ENCODE peak calls at places on chromosomes 5 and 9, in ten cellular contexts. O is A549, H is WERI-Rb-1, B is caudate nucleus, P is IMR-90, M is foreskin keratinocyte, S is astrocyte, C is left lung, A is cardiac muscle cell, I is mammary epithelial cell. U is an unnamed sample.

GRCh38 chr5:79546782-79547428 is 33.0 kb upstream of the HOMER1 start:
- DNase-seq in B (no peak), O (no peak), P (peak; percentile 70), I (no peak), S (no peak), M (no peak), H (no peak), A (no peak), C (no peak), U (no peak)

GRCh38 chr9:136946893-136947891 is 2.1 kb downstream of the C8G start:
- DNase-seq in H (no peak), O (no peak), I (no peak), S (no peak), B (peak; percentile 38), P (no peak), A (no peak), M (no peak), C (peak; percentile 74), U (no peak)

GRCh38 chr9:135085830-135086546 is 1.5 kb upstream of the OLFM1 start:
- DNase-seq in H (peak; percentile 95), B (peak; percentile 70), C (peak; percentile 89), S (peak; percentile 11), A (peak; percentile 69), I (peak; percentile 33), M (peak; percentile 18), P (peak; percentile 43), O (peak; percentile 81), U (no peak)

GRCh38 chr5:82073179-82073578 is 101.4 kb downstream of the ATG10 start:
- DNase-seq in O (no peak), H (no peak), S (peak; percentile 48), C (no peak), A (no peak), M (no peak), I (no peak), B (no peak), P (peak; percentile 62), U (no peak)

GRCh38 chr5:102450313-102450990 is 48.3 kb downstream of the SLCO6A1 start:
- DNase-seq in H (no peak), A (no peak), B (no peak), P (no peak), S (no peak), M (peak; percentile 1), O (no peak), I (peak; percentile 15), C (peak; percentile 5), U (no peak)

GRCh38 chr9:17082343-17082742 is 52.5 kb upstream of the CNTLN start:
- DNase-seq in C (no peak), M (peak; percentile 15), H (peak; percentile 16), A (peak; percentile 62), S (peak; percentile 48), I (peak; percentile 5), P (peak; percentile 60), O (no peak), B (no peak), U (no peak)

GRCh38 chr5:112902561-112902960 is 19.5 kb downstream of the REEP5 start:
- DNase-seq in B (no peak), H (no peak), C (no peak), I (no peak), O (no peak), P (no peak), A (no peak), S (no peak), M (no peak), U (no peak)

GRCh38 chr5:78533356-78533755 is 115.2 kb downstream of the LHFPL2 start:
- DNase-seq in I (no peak), B (no peak), M (no peak), O (peak; percentile 26), S (no peak), C (no peak), H (no peak), A (no peak), P (peak; percentile 38), U (no peak)

GRCh38 chr5:96790851-96791513 is 16.8 kb downstream of the ERAP1 start:
- DNase-seq in S (peak; percentile 63), H (no peak), B (no peak), A (peak; percentile 25), O (no peak), P (peak; percentile 63), I (no peak), M (peak; percentile 37), C (no peak), U (no peak)

GRCh38 chr9:127524373-127524772 is 73.1 kb downstream of the LRSAM1 start:
- DNase-seq in S (peak; percentile 77), H (no peak), A (peak; percentile 61), M (no peak), O (no peak), I (no peak), P (peak; percentile 56), B (no peak), C (no peak), U (no peak)

GRCh38 chr5:161630948-161631347 is 54.6 kb upstream of the GABRA6 start:
- DNase-seq in B (no peak), P (no peak), A (no peak), H (no peak), M (no peak), I (no peak), C (peak; percentile 53), O (no peak), S (no peak), U (no peak)

GRCh38 chr5:57175586-57175985 is 1.7 kb downstream of the GPBP1 start:
- DNase-seq in I (peak; percentile 52), B (no peak), A (no peak), M (peak; percentile 30), P (no peak), H (no peak), S (no peak), O (no peak), C (no peak), U (no peak)

GRCh38 chr9:92468206-92468605 is 14.1 kb downstream of the ASPN start:
- DNase-seq in O (no peak), S (peak; percentile 49), M (peak; percentile 52), I (peak; percentile 51), A (no peak), C (no peak), P (peak; percentile 66), B (no peak), H (no peak), U (peak; percentile 12)

GRCh38 chr9:118836891-118837290 is 532.3 kb downstream of the BRINP1 start:
- DNase-seq in C (no peak), S (no peak), O (no peak), B (no peak), I (no peak), H (no peak), A (no peak), M (no peak), P (no peak), U (no peak)

GRCh38 chr5:145699846-145700245 is 135.3 kb downstream of the PRELID2 start:
- DNase-seq in I (no peak), M (no peak), A (peak; percentile 56), S (no peak), C (no peak), H (no peak), O (no peak), P (no peak), B (no peak), U (no peak)

GRCh38 chr5:143334903-143335302 is 68.6 kb downstream of the NR3C1 start:
- DNase-seq in C (no peak), O (no peak), M (no peak), S (no peak), H (no peak), B (no peak), A (no peak), I (no peak), P (no peak), U (no peak)

DNA sequence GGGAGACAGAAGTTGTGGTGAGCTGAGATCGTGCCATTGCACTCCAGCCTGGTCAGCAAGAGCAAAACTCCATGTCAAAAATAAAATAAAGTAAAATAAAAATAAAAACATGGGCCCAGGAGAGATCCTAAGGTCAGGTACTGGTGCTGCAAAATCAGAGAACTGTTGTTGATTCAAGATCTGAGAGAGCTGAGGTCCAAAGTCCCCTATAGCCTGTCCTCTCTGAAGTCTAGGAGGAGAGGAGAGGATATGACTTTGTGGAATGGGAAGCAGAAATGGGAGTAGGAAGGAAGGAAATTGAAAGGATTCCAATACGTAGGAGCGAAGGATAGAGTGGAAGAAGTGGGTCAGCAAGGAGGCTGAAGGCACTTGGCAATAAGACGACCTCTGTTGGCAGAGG is 4.6 kb upstream of the OR1L4 start:
- DNase-seq in C (no peak), M (no peak), H (no peak), O (no peak), S (no peak), B (no peak), A (no peak), P (no peak), I (no peak), U (no peak)
- H3K27ac ChIP-seq in C (no peak overlapping the region), M (no peak overlapping the region), H (no peak overlapping the region), O (no peak overlapping the region), S (no peak overlapping the region), B (no peak overlapping the region), A (no peak overlapping the region), P (no peak overlapping the region), I (no peak overlapping the region), U (no peak overlapping the region)

DNA sequence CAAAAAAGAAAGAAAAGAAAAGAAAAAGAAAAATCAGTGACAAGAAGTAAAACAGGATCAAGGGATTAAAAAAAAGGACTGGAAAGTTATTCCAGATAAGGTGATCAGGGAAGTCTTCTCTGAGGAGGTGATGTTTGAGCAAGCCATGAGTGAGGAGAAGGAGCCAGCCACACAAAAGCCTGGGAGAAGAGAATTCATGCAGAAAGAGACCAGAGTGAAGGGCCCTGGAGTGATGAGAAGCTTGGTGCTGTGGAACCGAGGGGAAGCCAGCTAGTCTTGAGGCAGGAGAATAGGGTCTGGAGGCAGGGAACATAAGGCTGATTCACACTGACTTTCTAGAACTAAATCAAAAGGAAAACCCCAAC is 4.0 kb upstream of the EXOSC2 start:
- DNase-seq in O (no peak), H (no peak), B (no peak), C (no peak), S (no peak), P (no peak), A (no peak), M (no peak), I (no peak), U (no peak)
- H3K27ac ChIP-seq in O (peak overlapping the region; percentile 78), H (no peak overlapping the region), B (no peak overlapping the region), C (peak overlapping the region; percentile 71), S (no peak overlapping the region), P (no peak overlapping the region), A (no peak overlapping the region), M (no peak overlapping the region), I (no peak overlapping the region), U (no peak overlapping the region)

DNA sequence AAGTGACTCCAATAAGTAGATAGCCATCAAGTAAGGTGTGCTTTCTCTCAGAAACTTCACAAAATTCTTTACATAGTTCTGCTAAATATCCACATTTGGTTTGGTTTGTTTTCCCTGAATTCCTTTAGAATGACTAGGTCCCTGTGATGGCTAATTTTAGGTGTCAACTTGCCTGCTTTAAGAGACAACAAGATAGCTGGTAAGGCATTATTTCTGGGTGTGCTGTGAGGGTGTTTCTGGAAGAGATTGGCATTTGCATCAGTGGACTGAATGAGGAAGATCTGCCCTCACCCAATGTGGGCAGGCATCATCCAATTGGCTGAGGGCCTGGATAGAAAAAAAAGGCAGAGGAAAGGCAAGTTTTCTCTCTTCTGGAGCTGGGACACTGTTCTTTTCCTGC is 8.3 kb upstream of the PTBP3 start:
- DNase-seq in I (peak; percentile 31), M (peak; percentile 81), A (peak; percentile 38), O (no peak), H (no peak), C (no peak), B (no peak), P (peak; percentile 37), S (peak; percentile 73), U (no peak)
- H3K27ac ChIP-seq in I (no peak overlapping the region), M (no peak overlapping the region), A (no peak overlapping the region), O (peak overlapping the region; percentile 75), H (no peak overlapping the region), C (no peak overlapping the region), B (no peak overlapping the region), P (no peak overlapping the region), S (no peak overlapping the region), U (peak overlapping the region; percentile 16)

GRCh38 chr5:107501965-107502691 is 168.6 kb downstream of the EFNA5 start:
- DNase-seq in C (no peak), H (no peak), M (no peak), I (no peak), O (no peak), B (no peak), A (peak; percentile 59), P (peak; percentile 68), S (no peak), U (no peak)
- H3K27ac ChIP-seq in C (no peak overlapping the region), H (no peak overlapping the region), M (peak overlapping the region; percentile 35), I (no peak overlapping the region), O (peak overlapping the region; percentile 10), B (no peak overlapping the region), A (no peak overlapping the region), P (peak overlapping the region; percentile 83), S (no peak overlapping the region), U (no peak overlapping the region)

U was measured in epithelial cell of prostate.